ENCODE peak calls at places on chromosomes 3 and 15, in six cellular contexts. N is MCF 10A, W is GM12865, X is H9, L is glutamatergic neuron, O is fibroblast of lung. A is an unnamed sample.

GRCh38 chr3:158103131-158103955 is 2.9 kb downstream of the SHOX2 start:
- DNase-seq in N (no peak), W (no peak), X (peak), L (peak), O (no peak), A (peak)

GRCh38 chr3:59535791-59536221 is 486.0 kb upstream of the CFAP20DC start:
- DNase-seq in N (no peak), W (no peak), X (no peak), L (no peak), O (peak), A (no peak)

GRCh38 chr15:90845201-90845949 is 23.0 kb upstream of the FURIN start:
- DNase-seq in N (peak), W (peak), X (no peak), L (no peak), O (peak), A (no peak)

GRCh38 chr3:143433787-143434378 is 314.3 kb downstream of the CHST2 start:
- DNase-seq in N (peak), W (peak), X (no peak), L (no peak), O (no peak), A (no peak)

GRCh38 chr15:81297147-81297572 is 26.8 kb downstream of the STARD5 start:
- DNase-seq in N (peak), W (no peak), X (no peak), L (no peak), O (peak), A (no peak)

GRCh38 chr15:44670087-44670945 is 6.9 kb upstream of the SPG11 start:
- DNase-seq in N (no peak), W (no peak), X (no peak), L (no peak), O (no peak), A (no peak)

GRCh38 chr3:102329561-102329960 is 105.3 kb upstream of the ZPLD1 start:
- DNase-seq in N (no peak), W (no peak), X (no peak), L (no peak), O (no peak), A (no peak)

GRCh38 chr3:115913069-115913686 is 289.9 kb downstream of the GAP43 start:
- DNase-seq in N (no peak), W (no peak), X (no peak), L (no peak), O (no peak), A (no peak)

GRCh38 chr15:26531489-26531888 is 241.4 kb downstream of the GABRB3 start:
- DNase-seq in N (no peak), W (no peak), X (no peak), L (no peak), O (no peak), A (no peak)

GRCh38 chr3:79038057-79038456 is 729.7 kb downstream of the ROBO1 start:
- DNase-seq in N (no peak), W (no peak), X (no peak), L (no peak), O (no peak), A (no peak)

GRCh38 chr3:123522666-123523412 is 62.0 kb downstream of the HACD2 start:
- DNase-seq in N (no peak), W (no peak), X (no peak), L (no peak), O (no peak), A (no peak)

GRCh38 chr3:71050521-71051258 is 532.8 kb downstream of the FOXP1 start:
- DNase-seq in N (no peak), W (no peak), X (no peak), L (no peak), O (peak), A (no peak)

GRCh38 chr3:54515439-54516213 is 393.3 kb downstream of the CACNA2D3 start:
- DNase-seq in N (no peak), W (no peak), X (no peak), L (no peak), O (no peak), A (no peak)

GRCh38 chr3:162332344-162332743 is 835.7 kb downstream of the OTOL1 start:
- DNase-seq in N (no peak), W (no peak), X (no peak), L (no peak), O (no peak), A (no peak)

GRCh38 chr3:156803949-156804741 is 22.0 kb upstream of the LEKR1 start:
- DNase-seq in N (no peak), W (no peak), X (no peak), L (no peak), O (no peak), A (no peak)

GRCh38 chr3:187382609-187383151 is 14.5 kb downstream of the RTP4 start:
- DNase-seq in N (no peak), W (no peak), X (no peak), L (peak), O (no peak), A (no peak)

GRCh38 chr3:128746881-128747280 is 20.9 kb downstream of the RAB7A start:
- DNase-seq in N (no peak), W (no peak), X (no peak), L (no peak), O (no peak), A (no peak)

GRCh38 chr3:128742821-128743594 is 17.0 kb downstream of the RAB7A start:
- DNase-seq in N (no peak), W (no peak), X (no peak), L (no peak), O (no peak), A (no peak)

GRCh38 chr3:128749035-128749434 is 23.1 kb downstream of the RAB7A start:
- DNase-seq in N (no peak), W (no peak), X (no peak), L (no peak), O (no peak), A (no peak)

GRCh38 chr3:128748527-128748926 is 22.5 kb downstream of the RAB7A start:
- DNase-seq in N (no peak), W (no peak), X (no peak), L (no peak), O (no peak), A (no peak)

DNA sequence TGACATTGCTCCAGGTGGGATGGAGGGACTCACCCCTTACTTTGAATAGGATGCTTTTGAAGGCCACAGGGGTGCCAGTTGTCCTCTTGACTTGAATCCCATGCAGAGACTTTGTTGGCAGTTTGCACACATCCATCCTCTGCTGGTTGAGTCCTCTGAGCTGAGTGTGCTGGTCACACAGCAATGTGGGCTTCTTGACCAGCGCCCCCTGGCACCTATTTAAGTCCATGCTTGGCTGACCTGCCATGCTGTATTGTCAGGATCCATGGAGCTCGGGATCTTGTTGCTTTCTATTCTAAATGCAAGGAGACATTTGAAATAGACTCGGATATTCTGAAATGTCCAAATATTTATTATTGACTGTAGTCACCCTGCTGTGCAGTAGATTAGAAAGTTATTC is 19.8 kb downstream of the RAB7A start:
- DNase-seq in N (no peak), W (no peak), X (no peak), L (no peak), O (no peak), A (no peak)
- TF ChIP-seq CTCF in N (no peak), W (no peak), X (peak), L (no peak), O (no peak), A (no peak)

DNA sequence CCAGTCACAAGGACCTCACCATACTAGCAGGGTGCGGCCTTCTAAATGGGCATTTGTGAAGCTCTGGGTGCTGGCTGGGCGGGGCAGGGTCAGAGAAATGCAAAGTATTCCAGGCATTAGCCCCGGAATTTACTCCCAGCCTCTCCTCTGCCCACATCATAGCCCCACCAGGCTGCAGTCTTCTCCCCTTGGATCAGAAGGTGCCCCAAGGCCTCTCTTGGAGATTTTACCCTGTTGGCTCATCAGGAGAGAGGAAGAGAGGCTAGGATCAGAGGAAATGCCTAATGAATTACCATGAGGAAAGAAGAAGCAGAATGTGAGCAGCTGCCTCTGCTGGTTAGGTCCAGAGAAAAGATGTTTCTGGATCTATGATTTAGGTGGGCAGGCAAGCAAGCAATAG is 65.7 kb downstream of the BDH1 start:
- DNase-seq in N (peak), W (no peak), X (peak), L (no peak), O (peak), A (no peak)
- TF ChIP-seq CTCF in N (no peak), W (no peak), X (no peak), L (no peak), O (no peak), A (no peak)

GRCh38 chr3:17810759-17811158 is 68.3 kb upstream of the TBC1D5 start:
- DNase-seq in N (no peak), W (no peak), X (no peak), L (no peak), O (peak), A (no peak)
- TF ChIP-seq CTCF in N (no peak), W (no peak), X (peak), L (no peak), O (no peak), A (no peak)

DNA sequence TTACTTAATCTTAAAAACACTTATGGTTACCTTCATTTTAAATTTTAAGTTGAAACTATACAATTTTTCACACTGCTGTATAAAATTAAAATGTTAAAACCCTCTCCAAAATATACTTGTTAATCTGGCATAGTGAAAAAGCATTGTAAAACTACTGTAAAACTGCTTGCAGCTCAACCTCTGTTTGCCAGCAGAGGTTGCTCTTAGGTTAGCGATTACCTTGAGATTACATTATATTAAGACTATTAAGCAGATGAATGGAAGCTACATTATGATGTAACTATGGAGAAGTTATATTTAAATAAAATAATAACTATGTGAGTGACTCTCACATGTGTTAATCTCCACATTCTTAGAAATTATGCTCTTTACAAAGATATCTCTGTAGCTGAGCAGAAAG is 143.6 kb upstream of the SLITRK3 start:
- DNase-seq in N (peak), W (peak), X (no peak), L (no peak), O (peak), A (no peak)
- TF ChIP-seq CTCF in N (peak), W (peak), X (peak), L (no peak), O (peak), A (peak)

DNA sequence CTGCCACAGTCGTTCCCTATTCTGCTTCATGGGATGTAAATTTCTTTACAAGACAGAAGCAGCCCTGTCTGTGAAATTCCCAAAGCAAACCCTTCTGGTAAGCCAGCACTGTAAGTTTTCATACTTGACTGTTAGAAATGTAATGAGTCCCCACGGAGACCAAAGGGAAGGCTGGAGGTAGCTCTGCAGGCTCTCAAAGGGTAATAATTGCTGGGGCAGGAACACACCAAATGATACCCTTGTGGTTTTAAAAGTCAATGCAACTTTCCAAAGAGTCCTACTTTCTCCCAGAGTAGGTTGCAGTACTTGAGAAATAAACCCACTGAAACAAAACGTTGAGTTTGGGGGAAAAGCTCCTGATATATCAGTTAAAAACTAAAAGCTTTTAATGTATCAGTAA is 129.8 kb upstream of the HES1 start:
- DNase-seq in N (no peak), W (no peak), X (no peak), L (no peak), O (no peak), A (no peak)
- TF ChIP-seq CTCF in N (no peak), W (no peak), X (peak), L (peak), O (no peak), A (no peak)

DNA sequence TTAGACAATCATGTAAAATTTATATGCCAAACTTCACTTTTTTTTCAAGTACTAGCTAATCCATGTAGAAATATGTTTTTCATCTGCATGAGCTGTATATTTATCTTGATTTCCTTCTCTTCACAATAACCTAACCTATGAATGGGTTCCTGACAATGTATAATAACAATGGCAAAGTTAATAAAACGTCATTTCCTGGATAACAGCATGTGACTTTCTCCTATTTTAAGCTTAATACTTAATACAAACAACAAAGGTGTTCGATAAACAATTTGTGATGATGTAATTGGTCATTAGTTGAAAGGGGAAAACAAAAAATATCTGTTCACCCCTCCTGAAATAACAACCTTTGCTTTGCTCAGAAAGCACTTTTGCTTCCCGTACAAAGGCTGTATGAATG is 20.4 kb downstream of the CD200 start:
- DNase-seq in N (no peak), W (no peak), X (no peak), L (no peak), O (no peak), A (no peak)
- TF ChIP-seq CTCF in N (no peak), W (no peak), X (no peak), L (no peak), O (no peak), A (no peak)

GRCh38 chr3:80445641-80446040 is 677.8 kb upstream of the ROBO1 start:
- DNase-seq in N (no peak), W (no peak), X (no peak), L (no peak), O (no peak), A (no peak)

GRCh38 chr3:80451393-80451792 is 683.6 kb upstream of the ROBO1 start:
- DNase-seq in N (no peak), W (no peak), X (no peak), L (no peak), O (no peak), A (no peak)
- TF ChIP-seq CTCF in N (no peak), W (no peak), X (no peak), L (no peak), O (no peak), A (no peak)

GRCh38 chr15:77983708-77984445 is 93.6 kb downstream of the TBC1D2B start:
- DNase-seq in N (no peak), W (no peak), X (peak), L (no peak), O (no peak), A (no peak)
- TF ChIP-seq CTCF in N (no peak), W (no peak), X (peak), L (no peak), O (no peak), A (no peak)

GRCh38 chr15:99253381-99254090 is 2.3 kb downstream of the LRRC28 start:
- DNase-seq in N (no peak), W (no peak), X (no peak), L (no peak), O (peak), A (no peak)
- TF ChIP-seq CTCF in N (no peak), W (no peak), X (no peak), L (no peak), O (no peak), A (no peak)

GRCh38 chr3:138270245-138270644 is 59.4 kb downstream of the NME9 start:
- DNase-seq in N (no peak), W (no peak), X (no peak), L (no peak), O (no peak), A (no peak)
- TF ChIP-seq CTCF in N (no peak), W (no peak), X (no peak), L (no peak), O (no peak), A (no peak)